ENCODE peak calls at places on chromosomes 4 and X, in five cellular contexts. I is activated T-cell treated with anti-CD3 and anti-CD28 coated beads, Interleukin-2, amount 50 U/mL, for 24 hours; D is HFF-Myc; V is NCI-H226; G is NCI-H2081. H is an unnamed sample.

GRCh38 chr4:87069037-87069742 is 134.4 kb downstream of the AFF1 start:
- DNase-seq in D (no peak), V (no peak), G (peak), I (no peak), H (no peak)

GRCh38 chrX:41303013-41303412 is 30.9 kb upstream of the DDX3X start:
- DNase-seq in V (no peak), G (no peak), D (no peak), I (no peak), H (no peak)

GRCh38 chr4:181855307-181855706 is 387.9 kb upstream of the TENM3 start:
- DNase-seq in V (no peak), I (no peak), D (no peak), G (no peak), H (no peak)

GRCh38 chr4:39285111-39285795 is 80.9 kb downstream of the RFC1 start:
- DNase-seq in D (no peak), V (no peak), G (no peak), I (no peak), H (no peak)

GRCh38 chrX:41737065-41737464 is 13.1 kb downstream of the GPR82 start:
- DNase-seq in I (no peak), D (no peak), G (no peak), V (no peak), H (no peak)

GRCh38 chr4:156294577-156294976 is 340.9 kb upstream of the CTSO start:
- DNase-seq in I (no peak), V (peak), D (peak), G (peak), H (no peak)

GRCh38 chr4:76246852-76247251 is 4.7 kb upstream of the FAM47E start:
- DNase-seq in I (no peak), D (no peak), V (no peak), G (no peak), H (no peak)

GRCh38 chrX:2550288-2551020 is 49.7 kb upstream of the DHRSX start:
- DNase-seq in G (no peak), D (no peak), V (no peak), I (no peak), H (no peak)

GRCh38 chr4:1976416-1977352 is 32.1 kb downstream of the NELFA start:
- DNase-seq in V (no peak), I (peak), G (no peak), D (no peak), H (peak)

GRCh38 chr4:40587826-40588225 is 41.8 kb downstream of the RBM47 start:
- DNase-seq in V (peak), D (no peak), G (no peak), I (no peak), H (no peak)

GRCh38 chr4:73892966-73893365 is 23.8 kb downstream of the CXCL1 start:
- DNase-seq in V (no peak), D (no peak), G (no peak), I (no peak), H (no peak)

GRCh38 chr4:29002151-29002550 is 1718.0 kb upstream of the PCDH7 start:
- DNase-seq in G (peak), D (no peak), I (no peak), V (no peak), H (no peak)

H was measured in aorta.